ENCODE peak calls at places on chromosomes 11 and 22, in six cellular contexts. C, Z, R, F, U and Q are unnamed samples.

GRCh38 chr22:19636696-19637355 is 77.5 kb upstream of the SEPTIN5 start:
- DNase-seq in Z (no peak), U (no peak), C (no peak), F (no peak), R (no peak), Q (no peak)

GRCh38 chr11:27754035-27755017 is 54.1 kb upstream of the BDNF start:
- DNase-seq in C (no peak), Z (peak; percentile 0), R (no peak), U (no peak), F (no peak), Q (no peak)

GRCh38 chr22:49240472-49240871 is 587.2 kb downstream of the BRD1 start:
- DNase-seq in C (no peak), R (no peak), F (no peak), U (no peak), Z (no peak), Q (no peak)

GRCh38 chr11:119716475-119717057 is 12.4 kb downstream of the NECTIN1 start:
- DNase-seq in C (no peak), R (no peak), Z (no peak), F (no peak), U (no peak), Q (no peak)

GRCh38 chr22:47200273-47201051 is 438.0 kb downstream of the TBC1D22A start:
- DNase-seq in C (no peak), U (no peak), F (no peak), Z (no peak), R (no peak), Q (no peak)

GRCh38 chr22:17655289-17655688 is 16.7 kb downstream of the BCL2L13 start:
- DNase-seq in F (no peak), Z (no peak), R (no peak), C (no peak), U (no peak), Q (no peak)

GRCh38 chr11:10654211-10655150 is 39.1 kb downstream of the IRAG1 start:
- DNase-seq in Z (peak; percentile 89), C (peak; percentile 67), F (peak; percentile 57), U (peak; percentile 23), R (no peak), Q (no peak)

GRCh38 chr11:27398413-27398780 is 35.4 kb upstream of the CCDC34 start:
- DNase-seq in C (no peak), F (no peak), Z (no peak), U (no peak), R (no peak), Q (no peak)

GRCh38 chr11:108160970-108161566 is 39.7 kb downstream of the ACAT1 start:
- DNase-seq in Z (no peak), U (peak; percentile 36), R (no peak), F (no peak), C (no peak), Q (no peak)

GRCh38 chr11:63599211-63600122 is 14.8 kb downstream of the PLAAT3 start:
- DNase-seq in U (no peak), F (no peak), Z (no peak), C (no peak), R (no peak), Q (no peak)

GRCh38 chr11:33598426-33599069 is 102.1 kb downstream of the C11orf91 start:
- DNase-seq in F (no peak), U (no peak), R (peak; percentile 29), C (peak; percentile 72), Z (no peak), Q (peak; percentile 52)

GRCh38 chr22:50079689-50080465 is 5.3 kb downstream of the MLC1 start:
- DNase-seq in R (no peak), F (no peak), U (no peak), Z (no peak), C (no peak), Q (no peak)

GRCh38 chr11:11989774-11990744 is 18.4 kb downstream of the DKK3 start:
- DNase-seq in C (no peak), Z (no peak), F (no peak), R (no peak), U (no peak), Q (no peak)

GRCh38 chr11:7605544-7605943 is 67.8 kb downstream of the CYB5R2 start:
- DNase-seq in R (no peak), F (peak; percentile 74), C (no peak), U (no peak), Z (peak; percentile 6), Q (no peak)

GRCh38 chr11:23778971-23779370 is 717.9 kb upstream of the LUZP2 start:
- DNase-seq in Z (no peak), F (no peak), R (no peak), C (no peak), U (no peak), Q (no peak)

GRCh38 chr11:114296190-114296978 is at the start of gene NNMT:
- DNase-seq in C (no peak), U (no peak), R (no peak), Z (no peak), F (no peak), Q (no peak)

GRCh38 chr22:45587638-45588481 is 83.8 kb upstream of the ATXN10 start:
- DNase-seq in Z (no peak), U (no peak), F (no peak), R (no peak), C (no peak), Q (no peak)

GRCh38 chr11:12531020-12531419 is 143.2 kb upstream of the TEAD1 start:
- DNase-seq in C (no peak), F (no peak), R (no peak), Z (no peak), U (no peak), Q (no peak)

GRCh38 chr11:5809122-5809519 is 397 bp downstream of the OR52N2 start:
- DNase-seq in C (no peak), Z (no peak), F (no peak), R (no peak), U (no peak), Q (no peak)

GRCh38 chr11:83206771-83207413 is 13.4 kb downstream of the ANKRD42 start:
- DNase-seq in U (no peak), F (no peak), R (no peak), Z (no peak), C (no peak), Q (no peak)
- TF ChIP-seq CREB1 in U (no peak), F (no peak), R (no peak), Z (no peak), C (no peak), Q (no peak)

GRCh38 chr22:24972369-24972768 is 19.9 kb downstream of the KIAA1671 start:
- DNase-seq in Z (no peak), R (no peak), F (no peak), U (no peak), C (no peak), Q (no peak)

GRCh38 chr22:24965822-24966626 is 13.5 kb downstream of the KIAA1671 start:
- DNase-seq in R (no peak), F (peak; percentile 67), Z (no peak), C (no peak), U (no peak), Q (no peak)

GRCh38 chr22:24969588-24970301 is 17.2 kb downstream of the KIAA1671 start:
- DNase-seq in F (peak; percentile 60), C (no peak), Z (no peak), U (no peak), R (no peak), Q (no peak)

GRCh38 chr22:24964441-24964840 is 11.9 kb downstream of the KIAA1671 start:
- DNase-seq in Z (no peak), U (no peak), C (no peak), F (no peak), R (no peak), Q (no peak)

DNA sequence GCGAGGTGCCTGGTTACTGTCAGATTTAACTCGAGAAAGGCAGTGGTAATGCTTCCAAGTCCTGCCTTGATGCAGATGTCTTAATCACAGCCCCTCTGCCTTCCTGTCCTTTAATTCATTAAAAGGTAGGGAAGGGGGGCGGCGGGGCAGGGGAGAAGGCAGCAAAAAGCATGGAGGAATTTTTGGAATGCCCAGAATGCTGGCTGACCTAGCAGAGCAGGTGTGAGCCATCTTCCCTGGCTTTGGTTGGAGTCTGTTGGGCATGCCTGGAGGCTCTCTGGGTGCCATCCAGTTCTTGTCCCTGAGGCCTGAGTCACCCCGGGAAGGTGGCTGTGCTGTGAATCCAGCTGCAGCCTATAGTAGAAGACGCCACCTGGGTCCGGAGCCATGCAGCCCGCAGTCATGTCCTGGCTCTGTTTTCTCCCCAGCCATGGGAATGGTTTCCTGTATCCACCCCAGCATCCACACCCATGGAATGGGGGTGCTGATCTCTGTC is 15.6 kb downstream of the KIAA1671 start:
- DNase-seq in F (no peak), Z (no peak), R (peak; percentile 76), U (no peak), C (peak; percentile 96), Q (peak; percentile 73)
- TF ChIP-seq CREB1 in F (no peak), Z (no peak), R (no peak), U (no peak), C (peak; percentile 38), Q (no peak)

GRCh38 chr11:95100191-95100648 is 10.6 kb downstream of the ENDOD1 start:
- DNase-seq in Z (peak; percentile 88), F (no peak), C (no peak), R (no peak), U (no peak), Q (no peak)

GRCh38 chr11:95104121-95104830 is 14.6 kb downstream of the ENDOD1 start:
- DNase-seq in C (no peak), F (no peak), R (no peak), U (no peak), Z (no peak), Q (no peak)

GRCh38 chr11:95100856-95101507 is 11.3 kb downstream of the ENDOD1 start:
- DNase-seq in F (no peak), R (no peak), C (no peak), U (no peak), Z (no peak), Q (no peak)

GRCh38 chr11:95104916-95105315 is 15.3 kb downstream of the ENDOD1 start:
- DNase-seq in Z (no peak), U (no peak), C (no peak), F (no peak), R (no peak), Q (no peak)

GRCh38 chr11:95101935-95102334 is 12.3 kb downstream of the ENDOD1 start:
- DNase-seq in C (no peak), Z (peak; percentile 48), F (no peak), U (no peak), R (no peak), Q (no peak)
- TF ChIP-seq CREB1 in C (no peak), Z (no peak), F (no peak), U (no peak), R (no peak), Q (no peak)

GRCh38 chr11:76719281-76719680 is 48.7 kb upstream of the LRRC32 start:
- DNase-seq in C (no peak), F (no peak), R (no peak), U (no peak), Z (no peak), Q (no peak)
- TF ChIP-seq CREB1 in C (no peak), F (no peak), R (no peak), U (no peak), Z (no peak), Q (no peak)

GRCh38 chr11:44823920-44824704 is 97.3 kb downstream of the TSPAN18 start:
- DNase-seq in Z (no peak), C (peak; percentile 85), U (no peak), R (peak; percentile 67), F (peak; percentile 52), Q (peak; percentile 72)
- TF ChIP-seq CREB1 in Z (no peak), C (no peak), U (no peak), R (no peak), F (no peak), Q (no peak)

GRCh38 chr22:38172016-38172431 is 9.6 kb downstream of the PLA2G6 start:
- DNase-seq in F (no peak), U (no peak), C (no peak), Z (no peak), R (no peak), Q (no peak)
- TF ChIP-seq CREB1 in F (no peak), U (no peak), C (no peak), Z (no peak), R (no peak), Q (no peak)

GRCh38 chr11:35012467-35013191 is 96.2 kb downstream of the PDHX start:
- DNase-seq in R (no peak), Z (no peak), C (no peak), F (no peak), U (peak; percentile 92), Q (no peak)
- TF ChIP-seq CREB1 in R (no peak), Z (no peak), C (no peak), F (no peak), U (peak; percentile 41), Q (no peak)